ENCODE peak calls at places on chromosomes 5 and 9, in ten cellular contexts. W, D, F, M, O, X, T, S, I and B are unnamed samples.

GRCh38 chr5:69300537-69301203 is 31.9 kb downstream of the CCDC125 start:
- DNase-seq in W (no peak), D (no peak), F (no peak), M (no peak), O (no peak), X (no peak), T (no peak), S (no peak), I (no peak), B (no peak)

GRCh38 chr5:113606298-113607134 is 93.0 kb downstream of the YTHDC2 start:
- DNase-seq in W (no peak), D (peak), F (no peak), M (peak), O (peak), X (peak), T (peak), S (peak), I (peak), B (peak)

GRCh38 chr9:70161414-70161732 is 97.4 kb upstream of the SMC5 start:
- DNase-seq in W (no peak), D (no peak), F (no peak), M (no peak), O (no peak), X (no peak), T (no peak), S (no peak), I (no peak), B (no peak)

GRCh38 chr9:110180386-110180712 is 27.6 kb downstream of the C9orf152 start:
- DNase-seq in W (no peak), D (no peak), F (no peak), M (no peak), O (no peak), X (no peak), T (no peak), S (no peak), I (no peak), B (no peak)

GRCh38 chr5:5302201-5302600 is 120.3 kb upstream of the ICE1 start:
- DNase-seq in W (no peak), D (no peak), F (no peak), M (no peak), O (no peak), X (no peak), T (no peak), S (no peak), I (no peak), B (no peak)

GRCh38 chr5:168851902-168852321 is 272.7 kb upstream of the PANK3 start:
- DNase-seq in W (no peak), D (no peak), F (peak), M (no peak), O (no peak), X (no peak), T (peak), S (no peak), I (peak), B (peak)

GRCh38 chr9:130290353-130291181 is 25.0 kb downstream of the HMCN2 start:
- DNase-seq in W (no peak), D (no peak), F (no peak), M (no peak), O (no peak), X (no peak), T (no peak), S (no peak), I (no peak), B (no peak)

GRCh38 chr5:79702606-79703380 is 13.2 kb downstream of the CMYA5 start:
- DNase-seq in W (no peak), D (no peak), F (peak), M (peak), O (no peak), X (no peak), T (no peak), S (peak), I (peak), B (no peak)

GRCh38 chr9:71909887-71910601 is 949 bp downstream of the ABHD17B start:
- DNase-seq in W (peak), D (no peak), F (peak), M (peak), O (no peak), X (no peak), T (peak), S (peak), I (peak), B (no peak)

GRCh38 chr5:155150012-155150411 is 136.5 kb downstream of the KIF4B start:
- DNase-seq in W (no peak), D (no peak), F (no peak), M (no peak), O (no peak), X (no peak), T (no peak), S (no peak), I (no peak), B (no peak)

GRCh38 chr9:27771803-27772545 is 198.7 kb upstream of the C9orf72 start:
- DNase-seq in W (no peak), D (no peak), F (no peak), M (no peak), O (no peak), X (no peak), T (no peak), S (no peak), I (no peak), B (no peak)

GRCh38 chr9:108622467-108622866 is 233.3 kb downstream of the ACTL7B start:
- DNase-seq in W (no peak), D (no peak), F (no peak), M (no peak), O (no peak), X (no peak), T (no peak), S (no peak), I (peak), B (no peak)

GRCh38 chr9:3281399-3281798 is 244.4 kb downstream of the RFX3 start:
- DNase-seq in W (no peak), D (no peak), F (no peak), M (no peak), O (no peak), X (no peak), T (no peak), S (no peak), I (no peak), B (peak)

GRCh38 chr9:112380771-112381181 is 868 bp downstream of the HSDL2 start:
- DNase-seq in W (peak), D (no peak), F (no peak), M (no peak), O (no peak), X (no peak), T (peak), S (no peak), I (no peak), B (no peak)

GRCh38 chr9:121194730-121195129 is 6.9 kb downstream of the RAB14 start:
- DNase-seq in W (no peak), D (no peak), F (no peak), M (no peak), O (no peak), X (no peak), T (no peak), S (no peak), I (no peak), B (no peak)

GRCh38 chr9:126599047-126599650 is 14.6 kb upstream of the LMX1B start:
- DNase-seq in W (no peak), D (no peak), F (no peak), M (no peak), O (no peak), X (no peak), T (no peak), S (no peak), I (no peak), B (no peak)